ENCODE peak calls at places on chromosomes 3 and 15, in six cellular contexts. M, T, A, H, N and I are unnamed samples.

GRCh38 chr15:72782993-72783562 is 480 bp downstream of the ADPGK start:
- DNase-seq in M (peak; percentile 37), T (peak; percentile 40), H (peak; percentile 92), A (peak; percentile 80), N (no peak), I (no peak)

GRCh38 chr3:141659821-141660597 is 78.1 kb upstream of the RNF7 start:
- DNase-seq in M (peak; percentile 37), T (peak; percentile 26), A (peak; percentile 76), N (peak; percentile 26), H (peak; percentile 89), I (peak; percentile 9)

GRCh38 chr3:48797626-48798025 is 50.0 kb downstream of the PRKAR2A start:
- DNase-seq in N (no peak), M (no peak), A (no peak), T (no peak), H (no peak), I (no peak)

GRCh38 chr3:73461582-73461981 is 163.2 kb downstream of the PDZRN3 start:
- DNase-seq in N (no peak), M (peak; percentile 59), H (no peak), T (peak; percentile 87), A (no peak), I (no peak)

GRCh38 chr3:89186446-89186845 is 79.0 kb downstream of the EPHA3 start:
- DNase-seq in H (no peak), N (no peak), T (peak; percentile 58), A (no peak), M (no peak), I (no peak)

GRCh38 chr3:128946411-128946810 is 47.5 kb downstream of the CFAP92 start:
- DNase-seq in N (no peak), H (no peak), M (peak; percentile 14), T (no peak), A (no peak), I (no peak)

GRCh38 chr3:66464512-66464894 is 36.3 kb downstream of the LRIG1 start:
- DNase-seq in A (no peak), H (no peak), T (peak; percentile 49), N (no peak), M (peak; percentile 24), I (no peak)

GRCh38 chr3:140432176-140432753 is 245.6 kb upstream of the TRIM42 start:
- DNase-seq in A (no peak), N (no peak), T (no peak), M (no peak), H (peak; percentile 28), I (no peak)

GRCh38 chr15:29936353-29937049 is 114.2 kb upstream of the TJP1 start:
- DNase-seq in A (no peak), M (peak; percentile 23), T (peak; percentile 37), N (no peak), H (no peak), I (no peak)

GRCh38 chr15:44811347-44811746 is 75.0 kb downstream of the TRIM69 start:
- DNase-seq in N (peak; percentile 13), A (no peak), M (no peak), T (no peak), H (no peak), I (no peak)

GRCh38 chr15:68421798-68422402 is 10.1 kb downstream of the ITGA11 start:
- DNase-seq in T (peak; percentile 32), N (no peak), H (peak; percentile 65), M (peak; percentile 34), A (peak; percentile 69), I (no peak)

GRCh38 chr15:30877070-30877469 is 26.6 kb upstream of the FAN1 start:
- DNase-seq in T (no peak), H (no peak), N (no peak), M (no peak), A (no peak), I (no peak)

GRCh38 chr15:100714034-100714748 is 111.8 kb downstream of the ASB7 start:
- DNase-seq in N (no peak), T (no peak), H (peak; percentile 75), M (no peak), A (peak; percentile 55), I (no peak)

GRCh38 chr15:68203956-68204355 is 1.2 kb downstream of the CALML4 start:
- DNase-seq in N (no peak), H (peak; percentile 57), A (peak; percentile 40), T (no peak), M (no peak), I (no peak)

GRCh38 chr3:112814256-112814655 is 32.4 kb downstream of the CD200R1L start:
- DNase-seq in A (no peak), N (peak; percentile 82), T (peak; percentile 90), H (no peak), M (peak; percentile 93), I (no peak)

GRCh38 chr15:43851251-43851650 is 24.4 kb downstream of the WDR76 start:
- DNase-seq in N (no peak), H (no peak), M (no peak), T (no peak), A (no peak), I (no peak)

GRCh38 chr15:76866008-76866407 is 39.1 kb downstream of the SCAPER start:
- DNase-seq in H (no peak), M (peak; percentile 27), A (no peak), T (peak; percentile 11), N (no peak), I (no peak)

GRCh38 chr3:58880182-58880581 is 169.6 kb downstream of the CFAP20DC start:
- DNase-seq in A (no peak), H (no peak), N (no peak), M (no peak), T (peak; percentile 31), I (no peak)

GRCh38 chr3:100087203-100087602 is 27.1 kb downstream of the FILIP1L start:
- DNase-seq in H (no peak), T (no peak), A (no peak), N (no peak), M (peak; percentile 49), I (no peak)

GRCh38 chr3:12933901-12934300 is 92.5 kb upstream of the RPL32 start:
- DNase-seq in T (no peak), H (no peak), A (no peak), N (no peak), M (no peak), I (no peak)

GRCh38 chr3:12935861-12936830 is 94.8 kb upstream of the RPL32 start:
- DNase-seq in H (no peak), M (no peak), T (no peak), A (no peak), N (no peak), I (no peak)

GRCh38 chr3:12932754-12933153 is 91.4 kb upstream of the RPL32 start:
- DNase-seq in T (no peak), N (no peak), A (no peak), M (no peak), H (no peak), I (no peak)

GRCh38 chr3:12934431-12934830 is 93.1 kb upstream of the RPL32 start:
- DNase-seq in N (no peak), H (peak; percentile 89), A (peak; percentile 97), T (peak; percentile 25), M (peak; percentile 75), I (peak; percentile 75)

GRCh38 chr3:12935023-12935860 is 93.9 kb upstream of the RPL32 start:
- DNase-seq in H (no peak), M (no peak), A (no peak), T (no peak), N (peak; percentile 13), I (no peak)
- TF ChIP-seq CTCF in H (no peak), M (no peak), A (no peak), T (no peak), N (no peak), I (no peak)

DNA sequence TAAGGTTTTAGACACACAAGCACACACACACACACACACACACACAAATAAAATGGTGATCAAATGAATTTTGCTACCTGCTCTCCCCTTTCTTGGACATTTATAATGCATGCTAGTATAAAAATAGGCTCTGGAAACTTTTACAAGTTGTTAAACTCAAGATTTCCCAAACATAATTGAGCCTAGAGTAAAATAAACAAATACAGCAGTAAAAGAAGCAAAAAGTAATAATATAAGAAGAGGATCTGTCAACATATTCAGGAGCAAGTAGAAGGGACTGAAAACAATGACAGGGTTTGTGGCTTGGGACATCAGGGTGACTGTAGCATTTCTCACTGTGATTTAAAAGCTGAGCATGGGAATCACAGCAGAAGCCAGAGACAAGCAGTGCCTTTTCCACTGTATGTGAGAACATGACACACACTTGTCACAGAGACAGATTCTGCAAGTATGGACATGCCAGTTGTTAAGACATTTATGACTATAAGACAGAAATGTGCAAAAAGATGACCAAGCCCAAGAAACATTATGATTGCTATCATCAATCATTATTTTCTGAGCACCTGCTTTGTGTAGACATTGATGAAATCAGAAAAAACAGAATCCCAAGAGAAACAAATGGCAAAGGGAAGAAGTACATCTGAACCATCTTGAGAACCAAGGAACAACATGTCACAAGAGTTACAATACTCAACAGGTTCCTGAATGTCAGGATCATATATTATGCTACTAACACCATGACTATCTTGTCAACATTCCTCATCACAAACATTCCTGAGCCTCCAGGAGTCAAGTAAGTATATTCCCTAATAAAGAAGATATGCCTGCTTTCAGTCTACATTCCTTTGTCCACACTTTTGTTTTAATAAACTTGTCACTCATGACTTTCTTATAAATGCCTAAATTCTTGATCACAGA is 7.1 kb downstream of the THRB start:
- DNase-seq in A (no peak), T (no peak), H (no peak), N (no peak), M (no peak), I (no peak)
- TF ChIP-seq CTCF in A (no peak), T (no peak), H (no peak), N (no peak), M (no peak), I (no peak)

GRCh38 chr3:156793400-156793799 is 32.8 kb upstream of the LEKR1 start:
- DNase-seq in N (no peak), T (no peak), A (no peak), M (no peak), H (no peak), I (no peak)

GRCh38 chr3:156797368-156797767 is 28.8 kb upstream of the LEKR1 start:
- DNase-seq in A (no peak), T (no peak), N (no peak), M (no peak), H (no peak), I (no peak)

GRCh38 chr3:156792945-156793344 is 33.2 kb upstream of the LEKR1 start:
- DNase-seq in N (no peak), H (no peak), T (no peak), M (no peak), A (no peak), I (no peak)

GRCh38 chr3:156793851-156794250 is 32.3 kb upstream of the LEKR1 start:
- DNase-seq in M (no peak), T (no peak), H (no peak), A (no peak), N (no peak), I (no peak)

DNA sequence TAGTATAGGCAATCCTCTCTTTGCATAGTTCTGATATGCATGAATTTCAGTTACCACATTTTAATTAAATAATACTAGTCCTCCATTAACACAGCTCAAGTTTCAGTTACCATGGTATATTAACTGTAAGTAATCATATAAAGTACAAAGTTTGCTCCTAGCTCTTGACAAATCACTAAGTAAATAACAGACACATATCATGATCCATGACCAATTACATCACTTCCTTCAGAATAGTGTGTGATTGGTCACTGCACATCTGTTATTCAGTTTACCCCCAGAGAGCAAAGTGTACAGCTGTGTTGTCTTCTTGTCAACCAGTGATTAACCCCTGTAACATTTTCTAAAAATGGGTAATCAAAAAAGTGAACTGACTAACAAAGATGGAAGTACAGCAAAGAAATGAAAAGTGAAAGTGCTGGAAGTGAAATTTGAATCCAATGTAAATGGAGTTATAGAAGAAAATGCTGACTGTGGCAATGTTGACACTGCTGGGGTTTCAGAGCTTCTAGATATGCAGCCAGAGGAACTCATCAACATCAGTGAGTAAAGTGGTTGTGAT is 30.2 kb upstream of the LEKR1 start:
- DNase-seq in H (no peak), T (peak; percentile 72), N (peak; percentile 43), A (no peak), M (no peak), I (no peak)
- TF ChIP-seq CTCF in H (no peak), T (no peak), N (no peak), A (no peak), M (no peak), I (no peak)

GRCh38 chr3:123028233-123028828 is 768 bp upstream of the SEMA5B start:
- DNase-seq in N (peak; percentile 72), H (peak; percentile 85), T (peak; percentile 86), A (peak; percentile 68), M (peak; percentile 86), I (no peak)
- TF ChIP-seq CTCF in N (peak; percentile 75), H (no peak), T (peak; percentile 58), A (peak; percentile 52), M (peak; percentile 53), I (peak; percentile 53)